ENCODE peak calls at places on chromosomes 16 and 17, in four cellular contexts. S is CD4-positive, CD25-positive, alpha-beta regulatory T cell; Y is tibial artery; I is GM23248. R is an unnamed sample.

GRCh38 chr16:9395958-9396359 is 304.5 kb downstream of the HAPSTR1 start:
- DNase-seq in I (no peak), S (no peak), Y (no peak), R (no peak)

GRCh38 chr16:12206031-12206748 is 229.7 kb downstream of the SNX29 start:
- DNase-seq in Y (no peak), S (no peak), I (no peak), R (no peak)

GRCh38 chr16:75203106-75203505 is 3.9 kb downstream of the CTRB2 start:
- DNase-seq in Y (peak), I (no peak), S (no peak), R (no peak)

GRCh38 chr17:81294512-81295030 is 536 bp downstream of the SLC38A10 start:
- DNase-seq in Y (peak), S (no peak), I (peak), R (peak)

GRCh38 chr17:2433696-2434095 is 32.8 kb upstream of the MNT start:
- DNase-seq in Y (no peak), I (peak), S (no peak), R (peak)

GRCh38 chr17:82407255-82407654 is 10.9 kb upstream of the HEXD start:
- DNase-seq in Y (no peak), I (no peak), S (no peak), R (peak)

GRCh38 chr17:77188084-77189066 is 47.6 kb downstream of the SEC14L1 start:
- DNase-seq in S (no peak), I (no peak), Y (no peak), R (no peak)

GRCh38 chr17:49964539-49965521 is 4.2 kb upstream of the DLX4 start:
- DNase-seq in Y (no peak), S (no peak), I (no peak), R (no peak)

GRCh38 chr16:31476305-31477219 is 4.6 kb downstream of the TGFB1I1 start:
- DNase-seq in I (no peak), Y (peak), S (peak), R (no peak)
- H3K27ac ChIP-seq in I (no peak), Y (no peak), S (peak), R (no peak)

GRCh38 chr17:75893305-75894048 is 3.3 kb downstream of the TRIM65 start:
- DNase-seq in Y (no peak), I (no peak), S (no peak), R (no peak)
- H3K27ac ChIP-seq in Y (no peak), I (no peak), S (no peak), R (no peak)

GRCh38 chr17:14153374-14153773 is 83.3 kb downstream of the CDRT15 start:
- DNase-seq in S (no peak), Y (no peak), I (no peak), R (no peak)

GRCh38 chr17:14157822-14158221 is 78.8 kb downstream of the CDRT15 start:
- DNase-seq in Y (no peak), I (no peak), S (no peak), R (no peak)

GRCh38 chr17:14158707-14159106 is 78.0 kb downstream of the CDRT15 start:
- DNase-seq in I (no peak), Y (no peak), S (no peak), R (no peak)

GRCh38 chr17:14152726-14153125 is 83.4 kb downstream of the COX10 start:
- DNase-seq in Y (no peak), I (no peak), S (no peak), R (no peak)

GRCh38 chr17:14156689-14157088 is 80.0 kb downstream of the CDRT15 start:
- DNase-seq in I (peak), Y (no peak), S (no peak), R (no peak)
- H3K27ac ChIP-seq in I (no peak), Y (no peak), S (no peak), R (no peak)

GRCh38 chr16:4846503-4846900 is 586 bp downstream of the GLYR1 start:
- DNase-seq in I (peak), Y (peak), S (no peak), R (peak)
- H3K27ac ChIP-seq in I (peak), Y (peak), S (peak), R (peak)

GRCh38 chr17:37732313-37732712 is 12.5 kb downstream of the HNF1B start:
- DNase-seq in I (no peak), S (no peak), Y (no peak), R (no peak)
- H3K27ac ChIP-seq in I (no peak), S (no peak), Y (no peak), R (no peak)

GRCh38 chr17:48026503-48027321 is 10.9 kb downstream of the COPZ2 start:
- DNase-seq in Y (peak), I (peak), S (peak), R (peak)

GRCh38 chr17:48027322-48027981 is 10.1 kb downstream of the COPZ2 start:
- DNase-seq in S (no peak), Y (no peak), I (peak), R (no peak)

GRCh38 chr17:48024149-48025039 is 13.2 kb downstream of the COPZ2 start:
- DNase-seq in I (peak), Y (peak), S (peak), R (no peak)

GRCh38 chr17:48025040-48025903 is 12.3 kb downstream of the COPZ2 start:
- DNase-seq in I (peak), S (peak), Y (peak), R (peak)

GRCh38 chr17:48025904-48026502 is 11.6 kb downstream of the COPZ2 start:
- DNase-seq in I (peak), Y (peak), S (no peak), R (no peak)
- H3K27ac ChIP-seq in I (peak), Y (peak), S (no peak), R (no peak)

R was measured in brain microvascular endothelial cell.